ENCODE peak calls at places on chromosomes 13 and 19, in nine cellular contexts. One of them, this sample, is unnamed.
A peak's percentile ranks its signal among the peaks of the same experiment; 100 is the strongest.

GRCh38 chr19:5993516-5994406 is 15.8 kb upstream of the RANBP3 start:
- DNase-seq in stimulated activated CD4-positive, alpha-beta T cell treated with anti-CD3 and anti-CD28 coated beads, Interleukin-4, amount 100 ng/mL, for 24 hours: no peak
- DNase-seq in posterior cingulate gyrus: no peak
- DNase-seq in BJ: no peak
- DNase-seq in ELR: peak; percentile 29
- DNase-seq in Daoy: no peak
- DNase-seq in activated T-helper 1 cell treated with anti-CD3 and anti-CD28 coated beads, Interleukin-2, amount 50 U/mL, for 16 hours: no peak
- DNase-seq in RPMI7951: peak; percentile 91
- DNase-seq in NCI-H1092: no peak
- DNase-seq in this sample: no peak

GRCh38 chr19:17289489-17289888 is 7.8 kb downstream of the ANKLE1 start:
- DNase-seq in stimulated activated CD4-positive, alpha-beta T cell treated with anti-CD3 and anti-CD28 coated beads, Interleukin-4, amount 100 ng/mL, for 24 hours: peak; percentile 60
- DNase-seq in RPMI7951: peak; percentile 81
- DNase-seq in posterior cingulate gyrus: no peak
- DNase-seq in activated T-helper 1 cell treated with anti-CD3 and anti-CD28 coated beads, Interleukin-2, amount 50 U/mL, for 16 hours: no peak
- DNase-seq in ELR: peak; percentile 91
- DNase-seq in NCI-H1092: no peak
- DNase-seq in BJ: no peak
- DNase-seq in Daoy: peak; percentile 83
- DNase-seq in this sample: no peak

GRCh38 chr19:46408611-46409039 is 4.7 kb downstream of the CCDC8 start:
- DNase-seq in BJ: no peak
- DNase-seq in posterior cingulate gyrus: no peak
- DNase-seq in NCI-H1092: no peak
- DNase-seq in Daoy: no peak
- DNase-seq in activated T-helper 1 cell treated with anti-CD3 and anti-CD28 coated beads, Interleukin-2, amount 50 U/mL, for 16 hours: no peak
- DNase-seq in stimulated activated CD4-positive, alpha-beta T cell treated with anti-CD3 and anti-CD28 coated beads, Interleukin-4, amount 100 ng/mL, for 24 hours: no peak
- DNase-seq in RPMI7951: no peak
- DNase-seq in ELR: no peak
- DNase-seq in this sample: peak; percentile 31

GRCh38 chr13:65582160-65582559 is 1648.0 kb downstream of the PCDH9 start:
- DNase-seq in Daoy: no peak
- DNase-seq in stimulated activated CD4-positive, alpha-beta T cell treated with anti-CD3 and anti-CD28 coated beads, Interleukin-4, amount 100 ng/mL, for 24 hours: no peak
- DNase-seq in posterior cingulate gyrus: no peak
- DNase-seq in ELR: no peak
- DNase-seq in BJ: no peak
- DNase-seq in activated T-helper 1 cell treated with anti-CD3 and anti-CD28 coated beads, Interleukin-2, amount 50 U/mL, for 16 hours: no peak
- DNase-seq in NCI-H1092: no peak
- DNase-seq in RPMI7951: no peak
- DNase-seq in this sample: no peak

GRCh38 chr13:91978571-91978970 is 580.1 kb downstream of the GPC5 start:
- DNase-seq in activated T-helper 1 cell treated with anti-CD3 and anti-CD28 coated beads, Interleukin-2, amount 50 U/mL, for 16 hours: no peak
- DNase-seq in ELR: no peak
- DNase-seq in Daoy: no peak
- DNase-seq in stimulated activated CD4-positive, alpha-beta T cell treated with anti-CD3 and anti-CD28 coated beads, Interleukin-4, amount 100 ng/mL, for 24 hours: no peak
- DNase-seq in posterior cingulate gyrus: no peak
- DNase-seq in BJ: no peak
- DNase-seq in RPMI7951: no peak
- DNase-seq in NCI-H1092: no peak
- DNase-seq in this sample: no peak

GRCh38 chr19:47813304-47813994 is 8.3 kb upstream of the CRX start:
- DNase-seq in posterior cingulate gyrus: no peak
- DNase-seq in Daoy: peak; percentile 84
- DNase-seq in NCI-H1092: peak; percentile 20
- DNase-seq in stimulated activated CD4-positive, alpha-beta T cell treated with anti-CD3 and anti-CD28 coated beads, Interleukin-4, amount 100 ng/mL, for 24 hours: peak; percentile 81
- DNase-seq in RPMI7951: peak; percentile 60
- DNase-seq in ELR: peak; percentile 69
- DNase-seq in BJ: no peak
- DNase-seq in activated T-helper 1 cell treated with anti-CD3 and anti-CD28 coated beads, Interleukin-2, amount 50 U/mL, for 16 hours: peak; percentile 65
- DNase-seq in this sample: peak; percentile 1

GRCh38 chr13:93963266-93964131 is 516.0 kb downstream of the DCT start:
- DNase-seq in stimulated activated CD4-positive, alpha-beta T cell treated with anti-CD3 and anti-CD28 coated beads, Interleukin-4, amount 100 ng/mL, for 24 hours: no peak
- DNase-seq in Daoy: peak; percentile 4
- DNase-seq in BJ: no peak
- DNase-seq in RPMI7951: no peak
- DNase-seq in ELR: peak; percentile 52
- DNase-seq in posterior cingulate gyrus: no peak
- DNase-seq in activated T-helper 1 cell treated with anti-CD3 and anti-CD28 coated beads, Interleukin-2, amount 50 U/mL, for 16 hours: no peak
- DNase-seq in NCI-H1092: no peak
- DNase-seq in this sample: no peak

GRCh38 chr19:18093439-18094161 is 4.0 kb upstream of the MAST3 start:
- DNase-seq in stimulated activated CD4-positive, alpha-beta T cell treated with anti-CD3 and anti-CD28 coated beads, Interleukin-4, amount 100 ng/mL, for 24 hours: no peak
- DNase-seq in activated T-helper 1 cell treated with anti-CD3 and anti-CD28 coated beads, Interleukin-2, amount 50 U/mL, for 16 hours: no peak
- DNase-seq in BJ: no peak
- DNase-seq in ELR: peak; percentile 68
- DNase-seq in RPMI7951: peak; percentile 61
- DNase-seq in Daoy: peak; percentile 51
- DNase-seq in NCI-H1092: no peak
- DNase-seq in posterior cingulate gyrus: no peak
- DNase-seq in this sample: no peak

GRCh38 chr13:85413664-85414063 is 385.6 kb downstream of the SLITRK6 start:
- DNase-seq in BJ: no peak
- DNase-seq in RPMI7951: no peak
- DNase-seq in posterior cingulate gyrus: no peak
- DNase-seq in activated T-helper 1 cell treated with anti-CD3 and anti-CD28 coated beads, Interleukin-2, amount 50 U/mL, for 16 hours: no peak
- DNase-seq in NCI-H1092: no peak
- DNase-seq in Daoy: no peak
- DNase-seq in stimulated activated CD4-positive, alpha-beta T cell treated with anti-CD3 and anti-CD28 coated beads, Interleukin-4, amount 100 ng/mL, for 24 hours: no peak
- DNase-seq in ELR: no peak
- DNase-seq in this sample: no peak

GRCh38 chr19:56111601-56112312 is 9.3 kb downstream of the ZNF787 start:
- DNase-seq in Daoy: no peak
- DNase-seq in ELR: no peak
- DNase-seq in BJ: no peak
- DNase-seq in activated T-helper 1 cell treated with anti-CD3 and anti-CD28 coated beads, Interleukin-2, amount 50 U/mL, for 16 hours: no peak
- DNase-seq in RPMI7951: no peak
- DNase-seq in NCI-H1092: no peak
- DNase-seq in stimulated activated CD4-positive, alpha-beta T cell treated with anti-CD3 and anti-CD28 coated beads, Interleukin-4, amount 100 ng/mL, for 24 hours: peak; percentile 34
- DNase-seq in posterior cingulate gyrus: peak; percentile 56
- DNase-seq in this sample: no peak

GRCh38 chr19:29515233-29515619 is 10.6 kb upstream of the VSTM2B start:
- DNase-seq in activated T-helper 1 cell treated with anti-CD3 and anti-CD28 coated beads, Interleukin-2, amount 50 U/mL, for 16 hours: no peak
- DNase-seq in Daoy: no peak
- DNase-seq in ELR: no peak
- DNase-seq in stimulated activated CD4-positive, alpha-beta T cell treated with anti-CD3 and anti-CD28 coated beads, Interleukin-4, amount 100 ng/mL, for 24 hours: no peak
- DNase-seq in BJ: no peak
- DNase-seq in posterior cingulate gyrus: no peak
- DNase-seq in NCI-H1092: no peak
- DNase-seq in RPMI7951: no peak
- DNase-seq in this sample: no peak

GRCh38 chr13:45361596-45362206 is 20.7 kb upstream of the TPT1 start:
- DNase-seq in activated T-helper 1 cell treated with anti-CD3 and anti-CD28 coated beads, Interleukin-2, amount 50 U/mL, for 16 hours: no peak
- DNase-seq in RPMI7951: peak; percentile 51
- DNase-seq in Daoy: peak; percentile 60
- DNase-seq in BJ: no peak
- DNase-seq in NCI-H1092: no peak
- DNase-seq in ELR: peak; percentile 75
- DNase-seq in posterior cingulate gyrus: no peak
- DNase-seq in stimulated activated CD4-positive, alpha-beta T cell treated with anti-CD3 and anti-CD28 coated beads, Interleukin-4, amount 100 ng/mL, for 24 hours: no peak
- DNase-seq in this sample: no peak

GRCh38 chr19:13181747-13182388 is 31.7 kb downstream of the IER2 start:
- DNase-seq in BJ: peak; percentile 55
- DNase-seq in NCI-H1092: peak; percentile 48
- DNase-seq in ELR: peak; percentile 19
- DNase-seq in Daoy: peak; percentile 71
- DNase-seq in posterior cingulate gyrus: peak; percentile 66
- DNase-seq in stimulated activated CD4-positive, alpha-beta T cell treated with anti-CD3 and anti-CD28 coated beads, Interleukin-4, amount 100 ng/mL, for 24 hours: peak; percentile 39
- DNase-seq in activated T-helper 1 cell treated with anti-CD3 and anti-CD28 coated beads, Interleukin-2, amount 50 U/mL, for 16 hours: no peak
- DNase-seq in RPMI7951: peak; percentile 94
- DNase-seq in this sample: peak; percentile 2

GRCh38 chr13:113582841-113583631 is 1.5 kb upstream of the TFDP1 start:
- DNase-seq in RPMI7951: no peak
- DNase-seq in stimulated activated CD4-positive, alpha-beta T cell treated with anti-CD3 and anti-CD28 coated beads, Interleukin-4, amount 100 ng/mL, for 24 hours: no peak
- DNase-seq in BJ: no peak
- DNase-seq in Daoy: no peak
- DNase-seq in posterior cingulate gyrus: no peak
- DNase-seq in NCI-H1092: no peak
- DNase-seq in ELR: no peak
- DNase-seq in activated T-helper 1 cell treated with anti-CD3 and anti-CD28 coated beads, Interleukin-2, amount 50 U/mL, for 16 hours: no peak
- DNase-seq in this sample: no peak

GRCh38 chr19:34577531-34578101 is 96.1 kb downstream of the WTIP start:
- DNase-seq in ELR: no peak
- DNase-seq in stimulated activated CD4-positive, alpha-beta T cell treated with anti-CD3 and anti-CD28 coated beads, Interleukin-4, amount 100 ng/mL, for 24 hours: no peak
- DNase-seq in Daoy: no peak
- DNase-seq in activated T-helper 1 cell treated with anti-CD3 and anti-CD28 coated beads, Interleukin-2, amount 50 U/mL, for 16 hours: no peak
- DNase-seq in NCI-H1092: no peak
- DNase-seq in BJ: no peak
- DNase-seq in posterior cingulate gyrus: no peak
- DNase-seq in RPMI7951: no peak
- DNase-seq in this sample: no peak

GRCh38 chr13:100859861-100860260 is 185.3 kb upstream of the TMTC4 start:
- DNase-seq in Daoy: no peak
- DNase-seq in NCI-H1092: no peak
- DNase-seq in ELR: no peak
- DNase-seq in stimulated activated CD4-positive, alpha-beta T cell treated with anti-CD3 and anti-CD28 coated beads, Interleukin-4, amount 100 ng/mL, for 24 hours: no peak
- DNase-seq in BJ: no peak
- DNase-seq in activated T-helper 1 cell treated with anti-CD3 and anti-CD28 coated beads, Interleukin-2, amount 50 U/mL, for 16 hours: no peak
- DNase-seq in posterior cingulate gyrus: no peak
- DNase-seq in RPMI7951: no peak
- DNase-seq in this sample: no peak

GRCh38 chr19:33192010-33192409 is 2.1 kb upstream of the LRP3 start:
- DNase-seq in BJ: no peak
- DNase-seq in ELR: no peak
- DNase-seq in stimulated activated CD4-positive, alpha-beta T cell treated with anti-CD3 and anti-CD28 coated beads, Interleukin-4, amount 100 ng/mL, for 24 hours: no peak
- DNase-seq in posterior cingulate gyrus: no peak
- DNase-seq in NCI-H1092: no peak
- DNase-seq in RPMI7951: no peak
- DNase-seq in activated T-helper 1 cell treated with anti-CD3 and anti-CD28 coated beads, Interleukin-2, amount 50 U/mL, for 16 hours: no peak
- DNase-seq in Daoy: no peak
- DNase-seq in this sample: no peak

GRCh38 chr13:29515372-29515771 is 80.1 kb downstream of the SLC7A1 start:
- DNase-seq in BJ: no peak
- DNase-seq in activated T-helper 1 cell treated with anti-CD3 and anti-CD28 coated beads, Interleukin-2, amount 50 U/mL, for 16 hours: no peak
- DNase-seq in ELR: peak; percentile 63
- DNase-seq in posterior cingulate gyrus: no peak
- DNase-seq in stimulated activated CD4-positive, alpha-beta T cell treated with anti-CD3 and anti-CD28 coated beads, Interleukin-4, amount 100 ng/mL, for 24 hours: no peak
- DNase-seq in NCI-H1092: no peak
- DNase-seq in Daoy: no peak
- DNase-seq in RPMI7951: peak; percentile 83
- DNase-seq in this sample: no peak

GRCh38 chr13:19984430-19985218 is 26.1 kb downstream of the ZMYM2 start:
- DNase-seq in NCI-H1092: no peak
- DNase-seq in posterior cingulate gyrus: no peak
- DNase-seq in ELR: peak; percentile 64
- DNase-seq in Daoy: peak; percentile 3
- DNase-seq in stimulated activated CD4-positive, alpha-beta T cell treated with anti-CD3 and anti-CD28 coated beads, Interleukin-4, amount 100 ng/mL, for 24 hours: no peak
- DNase-seq in activated T-helper 1 cell treated with anti-CD3 and anti-CD28 coated beads, Interleukin-2, amount 50 U/mL, for 16 hours: no peak
- DNase-seq in RPMI7951: peak; percentile 24
- DNase-seq in BJ: no peak
- DNase-seq in this sample: no peak

GRCh38 chr19:39971380-39971841 is 446 bp downstream of the PSMC4 start:
- DNase-seq in BJ: no peak
- DNase-seq in NCI-H1092: no peak
- DNase-seq in stimulated activated CD4-positive, alpha-beta T cell treated with anti-CD3 and anti-CD28 coated beads, Interleukin-4, amount 100 ng/mL, for 24 hours: no peak
- DNase-seq in ELR: peak; percentile 27
- DNase-seq in Daoy: no peak
- DNase-seq in RPMI7951: no peak
- DNase-seq in activated T-helper 1 cell treated with anti-CD3 and anti-CD28 coated beads, Interleukin-2, amount 50 U/mL, for 16 hours: no peak
- DNase-seq in posterior cingulate gyrus: no peak
- DNase-seq in this sample: no peak

GRCh38 chr13:110771194-110771593 is 57.7 kb downstream of the ING1 start:
- DNase-seq in Daoy: peak; percentile 51
- DNase-seq in stimulated activated CD4-positive, alpha-beta T cell treated with anti-CD3 and anti-CD28 coated beads, Interleukin-4, amount 100 ng/mL, for 24 hours: no peak
- DNase-seq in posterior cingulate gyrus: no peak
- DNase-seq in RPMI7951: peak; percentile 45
- DNase-seq in BJ: no peak
- DNase-seq in ELR: peak; percentile 16
- DNase-seq in NCI-H1092: no peak
- DNase-seq in activated T-helper 1 cell treated with anti-CD3 and anti-CD28 coated beads, Interleukin-2, amount 50 U/mL, for 16 hours: no peak
- DNase-seq in this sample: no peak

GRCh38 chr13:60226507-60226906 is 62.8 kb upstream of the DIAPH3 start:
- DNase-seq in BJ: no peak
- DNase-seq in stimulated activated CD4-positive, alpha-beta T cell treated with anti-CD3 and anti-CD28 coated beads, Interleukin-4, amount 100 ng/mL, for 24 hours: no peak
- DNase-seq in posterior cingulate gyrus: no peak
- DNase-seq in NCI-H1092: peak; percentile 5
- DNase-seq in Daoy: peak; percentile 13
- DNase-seq in RPMI7951: peak; percentile 21
- DNase-seq in activated T-helper 1 cell treated with anti-CD3 and anti-CD28 coated beads, Interleukin-2, amount 50 U/mL, for 16 hours: no peak
- DNase-seq in ELR: peak; percentile 34
- DNase-seq in this sample: no peak

GRCh38 chr19:39941151-39941550 is 6.7 kb upstream of the FCGBP start:
- DNase-seq in BJ: no peak
- DNase-seq in stimulated activated CD4-positive, alpha-beta T cell treated with anti-CD3 and anti-CD28 coated beads, Interleukin-4, amount 100 ng/mL, for 24 hours: no peak
- DNase-seq in Daoy: no peak
- DNase-seq in posterior cingulate gyrus: no peak
- DNase-seq in RPMI7951: no peak
- DNase-seq in NCI-H1092: no peak
- DNase-seq in ELR: no peak
- DNase-seq in activated T-helper 1 cell treated with anti-CD3 and anti-CD28 coated beads, Interleukin-2, amount 50 U/mL, for 16 hours: no peak
- DNase-seq in this sample: no peak

GRCh38 chr19:51000981-51001380 is 423 bp downstream of the KLK8 start:
- DNase-seq in stimulated activated CD4-positive, alpha-beta T cell treated with anti-CD3 and anti-CD28 coated beads, Interleukin-4, amount 100 ng/mL, for 24 hours: no peak
- DNase-seq in activated T-helper 1 cell treated with anti-CD3 and anti-CD28 coated beads, Interleukin-2, amount 50 U/mL, for 16 hours: no peak
- DNase-seq in ELR: no peak
- DNase-seq in NCI-H1092: no peak
- DNase-seq in Daoy: no peak
- DNase-seq in BJ: no peak
- DNase-seq in posterior cingulate gyrus: no peak
- DNase-seq in RPMI7951: no peak
- DNase-seq in this sample: no peak

GRCh38 chr19:51544038-51544437 is 12.6 kb upstream of the SIGLEC6 start:
- DNase-seq in BJ: no peak
- DNase-seq in Daoy: no peak
- DNase-seq in NCI-H1092: no peak
- DNase-seq in posterior cingulate gyrus: no peak
- DNase-seq in ELR: no peak
- DNase-seq in activated T-helper 1 cell treated with anti-CD3 and anti-CD28 coated beads, Interleukin-2, amount 50 U/mL, for 16 hours: no peak
- DNase-seq in RPMI7951: no peak
- DNase-seq in stimulated activated CD4-positive, alpha-beta T cell treated with anti-CD3 and anti-CD28 coated beads, Interleukin-4, amount 100 ng/mL, for 24 hours: no peak
- DNase-seq in this sample: no peak

GRCh38 chr19:29537181-29537580 is 11.4 kb downstream of the VSTM2B start:
- DNase-seq in posterior cingulate gyrus: no peak
- DNase-seq in activated T-helper 1 cell treated with anti-CD3 and anti-CD28 coated beads, Interleukin-2, amount 50 U/mL, for 16 hours: no peak
- DNase-seq in RPMI7951: no peak
- DNase-seq in NCI-H1092: no peak
- DNase-seq in stimulated activated CD4-positive, alpha-beta T cell treated with anti-CD3 and anti-CD28 coated beads, Interleukin-4, amount 100 ng/mL, for 24 hours: no peak
- DNase-seq in ELR: no peak
- DNase-seq in BJ: no peak
- DNase-seq in Daoy: no peak
- DNase-seq in this sample: no peak

GRCh38 chr19:45517238-45517637 is 10.0 kb downstream of the VASP start:
- DNase-seq in BJ: no peak
- DNase-seq in stimulated activated CD4-positive, alpha-beta T cell treated with anti-CD3 and anti-CD28 coated beads, Interleukin-4, amount 100 ng/mL, for 24 hours: no peak
- DNase-seq in activated T-helper 1 cell treated with anti-CD3 and anti-CD28 coated beads, Interleukin-2, amount 50 U/mL, for 16 hours: no peak
- DNase-seq in RPMI7951: no peak
- DNase-seq in NCI-H1092: no peak
- DNase-seq in posterior cingulate gyrus: no peak
- DNase-seq in Daoy: no peak
- DNase-seq in ELR: no peak
- DNase-seq in this sample: no peak

GRCh38 chr13:52646967-52647366 is 4.7 kb downstream of the HNRNPA1L2 start:
- DNase-seq in posterior cingulate gyrus: no peak
- DNase-seq in BJ: no peak
- DNase-seq in Daoy: no peak
- DNase-seq in ELR: no peak
- DNase-seq in stimulated activated CD4-positive, alpha-beta T cell treated with anti-CD3 and anti-CD28 coated beads, Interleukin-4, amount 100 ng/mL, for 24 hours: no peak
- DNase-seq in NCI-H1092: no peak
- DNase-seq in activated T-helper 1 cell treated with anti-CD3 and anti-CD28 coated beads, Interleukin-2, amount 50 U/mL, for 16 hours: no peak
- DNase-seq in RPMI7951: no peak
- DNase-seq in this sample: no peak

GRCh38 chr13:18952225-18953016 is 229.2 kb downstream of the TUBA3C start:
- DNase-seq in Daoy: no peak
- DNase-seq in activated T-helper 1 cell treated with anti-CD3 and anti-CD28 coated beads, Interleukin-2, amount 50 U/mL, for 16 hours: no peak
- DNase-seq in ELR: no peak
- DNase-seq in stimulated activated CD4-positive, alpha-beta T cell treated with anti-CD3 and anti-CD28 coated beads, Interleukin-4, amount 100 ng/mL, for 24 hours: no peak
- DNase-seq in RPMI7951: no peak
- DNase-seq in posterior cingulate gyrus: no peak
- DNase-seq in BJ: no peak
- DNase-seq in NCI-H1092: no peak
- DNase-seq in this sample: no peak

GRCh38 chr19:6987850-6988249 is 33.4 kb downstream of the MBD3L2B start:
- DNase-seq in posterior cingulate gyrus: no peak
- DNase-seq in Daoy: no peak
- DNase-seq in NCI-H1092: no peak
- DNase-seq in BJ: no peak
- DNase-seq in RPMI7951: no peak
- DNase-seq in activated T-helper 1 cell treated with anti-CD3 and anti-CD28 coated beads, Interleukin-2, amount 50 U/mL, for 16 hours: no peak
- DNase-seq in stimulated activated CD4-positive, alpha-beta T cell treated with anti-CD3 and anti-CD28 coated beads, Interleukin-4, amount 100 ng/mL, for 24 hours: no peak
- DNase-seq in ELR: no peak
- DNase-seq in this sample: no peak

GRCh38 chr19:31260171-31260933 is 88.9 kb downstream of the TSHZ3 start:
- DNase-seq in RPMI7951: no peak
- DNase-seq in Daoy: no peak
- DNase-seq in stimulated activated CD4-positive, alpha-beta T cell treated with anti-CD3 and anti-CD28 coated beads, Interleukin-4, amount 100 ng/mL, for 24 hours: no peak
- DNase-seq in activated T-helper 1 cell treated with anti-CD3 and anti-CD28 coated beads, Interleukin-2, amount 50 U/mL, for 16 hours: no peak
- DNase-seq in ELR: no peak
- DNase-seq in BJ: no peak
- DNase-seq in NCI-H1092: no peak
- DNase-seq in posterior cingulate gyrus: no peak
- DNase-seq in this sample: no peak

This sample was measured in C1 segment of cervical spinal cord.